ENCODE peak calls at places on chromosomes 12 and 14, in nine cellular contexts. T is activated naive CD8-positive, alpha-beta T cell treated with anti-CD3 and anti-CD28 coated beads, Interleukin-2, amount 50 U/mL, for 24 hours; Z is activated CD4-positive, alpha-beta T cell treated with anti-CD3 and anti-CD28 coated beads for 36 hours; W is cardiac muscle cell; D is AML-193; B is stimulated activated CD8-positive, alpha-beta memory T cell treated with anti-CD3 and anti-CD28 coated beads, Interleukin-4, amount 100 ng/mL, for 4 hours; M is MV-4-11; F is tibial artery; N is AG09319. C is an unnamed sample.

GRCh38 chr14:83975435-83976222 is 1554.3 kb upstream of the FLRT2 start:
- DNase-seq in T (no peak), B (no peak), D (no peak), Z (no peak), N (peak; percentile 79), F (peak; percentile 27), W (peak; percentile 55), M (no peak), C (no peak)

GRCh38 chr12:21962236-21962635 is 21.0 kb upstream of the ABCC9 start:
- DNase-seq in F (no peak), W (no peak), Z (no peak), B (no peak), D (no peak), N (no peak), T (no peak), M (no peak), C (no peak)

GRCh38 chr14:36424478-36425102 is 95.4 kb downstream of the NKX2-1 start:
- DNase-seq in M (no peak), F (no peak), Z (no peak), B (no peak), W (no peak), N (no peak), T (no peak), D (no peak), C (no peak)

GRCh38 chr12:28899951-28900350 is 249.1 kb upstream of the FAR2 start:
- DNase-seq in Z (no peak), W (no peak), T (no peak), F (no peak), D (no peak), N (peak; percentile 87), M (no peak), B (no peak), C (no peak)

GRCh38 chr12:42510823-42511222 is 78.7 kb downstream of the PRICKLE1 start:
- DNase-seq in D (no peak), B (no peak), F (no peak), W (peak; percentile 34), N (no peak), M (no peak), T (no peak), Z (no peak), C (no peak)

GRCh38 chr14:35159742-35160409 is 37.5 kb downstream of the PRORP start:
- DNase-seq in N (peak; percentile 59), D (no peak), B (no peak), T (no peak), F (no peak), M (no peak), W (no peak), Z (no peak), C (no peak)

GRCh38 chr14:89907655-89908054 is 46.9 kb downstream of the EFCAB11 start:
- DNase-seq in T (no peak), B (no peak), D (no peak), F (no peak), M (no peak), N (no peak), Z (no peak), W (no peak), C (no peak)

GRCh38 chr12:40184493-40185302 is 40.1 kb upstream of the LRRK2 start:
- DNase-seq in N (no peak), T (no peak), Z (no peak), M (no peak), W (no peak), D (no peak), B (no peak), F (no peak), C (no peak)

GRCh38 chr12:109444263-109444662 is 32.8 kb downstream of the KCTD10 start:
- DNase-seq in F (no peak), D (no peak), T (no peak), N (no peak), W (no peak), Z (no peak), B (no peak), M (no peak), C (no peak)